ENCODE peak calls at places on chromosomes 1 and 21, in four cellular contexts. One of them, this sample, is unnamed.

GRCh38 chr1:223872308-223872878 is 26.6 kb upstream of the TP53BP2 start:
- DNase-seq in CD8-positive, alpha-beta memory T cell: no peak
- DNase-seq in endothelial cell of umbilical vein: no peak
- DNase-seq in thoracic aorta: no peak
- DNase-seq in this sample: no peak

GRCh38 chr1:220824031-220824989 is 37.6 kb downstream of the MTARC1 start:
- DNase-seq in CD8-positive, alpha-beta memory T cell: no peak
- DNase-seq in endothelial cell of umbilical vein: no peak
- DNase-seq in thoracic aorta: no peak
- DNase-seq in this sample: no peak

GRCh38 chr1:110627763-110628162 is 21.6 kb upstream of the KCNA2 start:
- DNase-seq in CD8-positive, alpha-beta memory T cell: no peak
- DNase-seq in endothelial cell of umbilical vein: no peak
- DNase-seq in thoracic aorta: no peak
- DNase-seq in this sample: no peak

GRCh38 chr1:3577300-3577699 is 34.0 kb downstream of the MEGF6 start:
- DNase-seq in CD8-positive, alpha-beta memory T cell: no peak
- DNase-seq in endothelial cell of umbilical vein: no peak
- DNase-seq in thoracic aorta: no peak
- DNase-seq in this sample: no peak

GRCh38 chr1:92480200-92480812 is 6.4 kb downstream of the GFI1 start:
- DNase-seq in CD8-positive, alpha-beta memory T cell: no peak
- DNase-seq in endothelial cell of umbilical vein: no peak
- DNase-seq in thoracic aorta: no peak
- DNase-seq in this sample: no peak

GRCh38 chr1:17605582-17606344 is 66.3 kb downstream of the ARHGEF10L start:
- DNase-seq in CD8-positive, alpha-beta memory T cell: no peak
- DNase-seq in endothelial cell of umbilical vein: no peak
- DNase-seq in thoracic aorta: peak; percentile 49
- DNase-seq in this sample: no peak

GRCh38 chr1:224589006-224589405 is 27.1 kb upstream of the CNIH3 start:
- DNase-seq in CD8-positive, alpha-beta memory T cell: no peak
- DNase-seq in endothelial cell of umbilical vein: no peak
- DNase-seq in thoracic aorta: no peak
- DNase-seq in this sample: no peak

GRCh38 chr1:63674238-63674864 is 81.1 kb downstream of the PGM1 start:
- DNase-seq in CD8-positive, alpha-beta memory T cell: no peak
- DNase-seq in endothelial cell of umbilical vein: peak; percentile 74
- DNase-seq in thoracic aorta: peak; percentile 50
- DNase-seq in this sample: no peak

GRCh38 chr1:234781241-234782056 is 171.5 kb upstream of the IRF2BP2 start:
- DNase-seq in CD8-positive, alpha-beta memory T cell: no peak
- DNase-seq in endothelial cell of umbilical vein: peak; percentile 18
- DNase-seq in thoracic aorta: no peak
- DNase-seq in this sample: no peak

GRCh38 chr1:14949270-14949835 is 204.2 kb upstream of the TMEM51 start:
- DNase-seq in CD8-positive, alpha-beta memory T cell: no peak
- DNase-seq in endothelial cell of umbilical vein: no peak
- DNase-seq in thoracic aorta: no peak
- DNase-seq in this sample: no peak

GRCh38 chr21:38869946-38870345 is 64.2 kb downstream of the ETS2 start:
- DNase-seq in CD8-positive, alpha-beta memory T cell: no peak
- DNase-seq in endothelial cell of umbilical vein: no peak
- DNase-seq in thoracic aorta: no peak
- DNase-seq in this sample: no peak

GRCh38 chr1:111738133-111738435 is 1.1 kb downstream of the INKA2 start:
- DNase-seq in CD8-positive, alpha-beta memory T cell: peak; percentile 54
- DNase-seq in endothelial cell of umbilical vein: no peak
- DNase-seq in thoracic aorta: no peak
- DNase-seq in this sample: no peak

GRCh38 chr1:197778326-197778922 is 3.1 kb upstream of the DENND1B start:
- DNase-seq in CD8-positive, alpha-beta memory T cell: no peak
- DNase-seq in endothelial cell of umbilical vein: no peak
- DNase-seq in thoracic aorta: no peak
- DNase-seq in this sample: no peak

GRCh38 chr1:197773856-197774255 is 1.4 kb downstream of the DENND1B start:
- DNase-seq in CD8-positive, alpha-beta memory T cell: no peak
- DNase-seq in endothelial cell of umbilical vein: peak; percentile 60
- DNase-seq in thoracic aorta: no peak
- DNase-seq in this sample: no peak

GRCh38 chr1:197775282-197776262 is at the start of gene DENND1B:
- DNase-seq in CD8-positive, alpha-beta memory T cell: peak; percentile 91
- DNase-seq in endothelial cell of umbilical vein: peak; percentile 52
- DNase-seq in thoracic aorta: no peak
- DNase-seq in this sample: no peak

GRCh38 chr1:197774691-197775281 is 494 bp downstream of the DENND1B start:
- DNase-seq in CD8-positive, alpha-beta memory T cell: peak; percentile 71
- DNase-seq in endothelial cell of umbilical vein: peak; percentile 57
- DNase-seq in thoracic aorta: no peak
- DNase-seq in this sample: no peak

DNA sequence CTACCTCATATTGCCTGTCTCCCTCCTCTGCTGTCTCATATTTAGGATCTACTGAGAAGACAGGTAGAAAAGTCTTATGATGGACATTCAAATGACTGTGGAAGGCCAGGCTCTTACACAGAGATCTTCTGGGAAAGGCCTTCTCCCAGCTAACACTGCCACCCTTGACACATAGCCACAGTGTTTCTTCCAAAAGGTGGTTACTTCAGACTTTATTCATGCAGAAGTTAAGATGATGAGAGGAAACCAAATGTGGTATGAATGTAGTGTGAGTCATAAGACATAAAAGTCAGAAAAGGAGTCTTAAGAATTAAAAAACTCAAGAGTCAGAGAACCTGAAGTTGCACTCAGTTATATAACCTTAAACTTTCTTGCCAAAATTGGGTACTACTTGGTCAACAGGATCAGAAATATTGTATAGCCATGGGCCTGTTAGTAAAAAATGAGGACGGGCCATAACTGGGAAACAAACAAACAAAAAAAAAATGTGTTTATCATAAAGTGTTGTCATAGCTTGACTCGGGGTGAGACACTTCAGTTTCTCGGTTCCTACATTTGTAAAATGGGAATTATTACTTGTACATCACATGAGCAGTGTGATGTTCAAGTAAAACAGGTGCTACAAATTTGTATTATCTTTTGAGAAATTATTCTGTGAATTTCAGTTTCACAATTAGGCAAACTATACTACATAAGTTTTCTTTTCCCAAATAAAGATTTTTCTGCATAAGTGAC is 1.2 kb upstream of the DENND1B start:
- DNase-seq in CD8-positive, alpha-beta memory T cell: no peak
- DNase-seq in endothelial cell of umbilical vein: peak; percentile 40
- DNase-seq in thoracic aorta: no peak
- DNase-seq in this sample: no peak
- H3K27ac ChIP-seq in CD8-positive, alpha-beta memory T cell: peak overlapping the region; percentile 77
- H3K27ac ChIP-seq in endothelial cell of umbilical vein: no peak overlapping the region
- H3K27ac ChIP-seq in thoracic aorta: peak overlapping the region; percentile 88
- H3K27ac ChIP-seq in this sample: peak overlapping the region; percentile 76

DNA sequence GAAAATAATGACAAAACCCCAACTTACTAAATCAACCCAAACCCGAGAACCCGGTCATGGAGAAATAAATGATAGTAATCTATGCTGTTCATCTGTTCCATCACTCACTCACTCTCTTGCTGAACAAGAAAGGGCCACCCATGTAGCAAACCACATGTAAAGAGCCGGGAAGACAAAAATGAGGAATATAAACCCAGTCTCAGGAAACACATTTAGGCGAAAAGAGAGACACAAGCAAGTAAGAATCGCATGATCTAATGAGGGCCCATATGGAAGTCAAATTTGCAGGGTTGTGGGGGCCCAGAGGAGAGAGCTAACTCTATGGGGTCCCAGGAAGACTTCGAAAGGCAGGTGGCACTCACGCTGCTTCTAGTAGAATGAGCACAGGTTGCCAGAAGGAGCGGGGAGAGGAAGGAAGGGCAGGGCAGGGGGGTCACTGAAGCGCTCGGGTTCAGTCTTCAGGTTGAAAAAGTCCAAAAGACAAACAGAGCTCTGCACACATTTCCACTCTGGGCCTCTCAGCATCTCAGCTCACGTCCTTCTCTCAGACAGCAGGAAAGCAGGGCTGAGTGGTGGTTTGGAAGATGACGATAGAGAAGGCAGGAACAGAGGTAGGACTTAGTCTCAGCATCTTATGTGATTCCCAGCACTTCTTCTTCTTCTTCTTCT is 142.9 kb upstream of the KRTAP19-8 start:
- DNase-seq in CD8-positive, alpha-beta memory T cell: no peak
- DNase-seq in endothelial cell of umbilical vein: no peak
- DNase-seq in thoracic aorta: no peak
- DNase-seq in this sample: no peak
- H3K27ac ChIP-seq in CD8-positive, alpha-beta memory T cell: no peak overlapping the region
- H3K27ac ChIP-seq in endothelial cell of umbilical vein: no peak overlapping the region
- H3K27ac ChIP-seq in thoracic aorta: no peak overlapping the region
- H3K27ac ChIP-seq in this sample: no peak overlapping the region

GRCh38 chr1:94316836-94317789 is 79.7 kb upstream of the ARHGAP29 start:
- DNase-seq in CD8-positive, alpha-beta memory T cell: no peak
- DNase-seq in endothelial cell of umbilical vein: peak; percentile 56
- DNase-seq in thoracic aorta: no peak
- DNase-seq in this sample: no peak

GRCh38 chr1:94314222-94314858 is 77.0 kb upstream of the ARHGAP29 start:
- DNase-seq in CD8-positive, alpha-beta memory T cell: no peak
- DNase-seq in endothelial cell of umbilical vein: no peak
- DNase-seq in thoracic aorta: no peak
- DNase-seq in this sample: no peak

GRCh38 chr1:94316183-94316582 is 78.8 kb upstream of the ARHGAP29 start:
- DNase-seq in CD8-positive, alpha-beta memory T cell: no peak
- DNase-seq in endothelial cell of umbilical vein: no peak
- DNase-seq in thoracic aorta: no peak
- DNase-seq in this sample: no peak

GRCh38 chr1:94317790-94318188 is 80.4 kb upstream of the ARHGAP29 start:
- DNase-seq in CD8-positive, alpha-beta memory T cell: no peak
- DNase-seq in endothelial cell of umbilical vein: no peak
- DNase-seq in thoracic aorta: no peak
- DNase-seq in this sample: no peak

GRCh38 chr1:94315552-94316116 is 78.2 kb upstream of the ARHGAP29 start:
- DNase-seq in CD8-positive, alpha-beta memory T cell: no peak
- DNase-seq in endothelial cell of umbilical vein: no peak
- DNase-seq in thoracic aorta: no peak
- DNase-seq in this sample: no peak
- H3K27ac ChIP-seq in CD8-positive, alpha-beta memory T cell: no peak overlapping the region
- H3K27ac ChIP-seq in endothelial cell of umbilical vein: no peak overlapping the region
- H3K27ac ChIP-seq in thoracic aorta: no peak overlapping the region
- H3K27ac ChIP-seq in this sample: no peak overlapping the region

GRCh38 chr1:109156916-109157385 is 43.0 kb downstream of the ELAPOR1 start:
- DNase-seq in CD8-positive, alpha-beta memory T cell: no peak
- DNase-seq in endothelial cell of umbilical vein: no peak
- DNase-seq in thoracic aorta: no peak
- DNase-seq in this sample: no peak

GRCh38 chr1:109158433-109158832 is 44.5 kb downstream of the ELAPOR1 start:
- DNase-seq in CD8-positive, alpha-beta memory T cell: no peak
- DNase-seq in endothelial cell of umbilical vein: no peak
- DNase-seq in thoracic aorta: no peak
- DNase-seq in this sample: no peak

GRCh38 chr1:109161836-109162606 is 48.1 kb downstream of the ELAPOR1 start:
- DNase-seq in CD8-positive, alpha-beta memory T cell: no peak
- DNase-seq in endothelial cell of umbilical vein: no peak
- DNase-seq in thoracic aorta: no peak
- DNase-seq in this sample: no peak

GRCh38 chr1:109162626-109163025 is 48.7 kb downstream of the ELAPOR1 start:
- DNase-seq in CD8-positive, alpha-beta memory T cell: no peak
- DNase-seq in endothelial cell of umbilical vein: no peak
- DNase-seq in thoracic aorta: no peak
- DNase-seq in this sample: no peak

DNA sequence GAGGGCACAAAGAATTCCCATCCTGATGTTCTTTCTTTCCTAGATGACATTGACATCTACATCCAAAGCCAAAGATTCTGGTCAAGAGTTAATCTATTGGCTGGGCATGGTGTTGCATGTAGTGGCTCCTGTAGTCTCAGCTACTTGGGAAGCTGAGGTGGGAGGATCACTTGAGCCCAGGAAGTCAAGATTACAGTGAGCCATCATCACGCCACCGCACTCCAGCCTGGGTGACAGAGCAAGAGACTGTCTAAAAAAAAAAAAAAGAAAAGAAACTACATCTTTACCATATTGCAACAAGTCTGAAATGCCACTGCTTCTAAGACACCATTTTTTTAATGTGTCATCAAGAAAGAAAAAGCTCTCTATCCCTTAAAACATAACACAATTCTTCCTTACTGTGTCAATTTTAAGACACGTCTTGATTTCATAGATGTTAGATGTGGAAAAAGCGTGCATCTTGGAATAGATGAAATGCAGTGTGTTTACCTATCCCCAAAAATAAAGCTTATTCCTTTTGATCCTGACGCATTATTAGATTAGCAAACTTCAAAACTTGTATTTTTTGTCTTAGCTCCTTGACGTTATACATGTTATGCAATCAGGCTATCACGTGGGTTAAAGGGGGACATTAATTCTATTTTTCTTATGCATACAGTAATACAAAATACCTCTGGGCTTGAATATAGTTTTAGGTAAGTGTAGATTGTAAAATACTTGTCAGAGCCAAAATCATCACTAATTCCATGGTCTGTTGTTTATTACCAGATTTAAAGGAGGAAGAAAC is 46.3 kb downstream of the ELAPOR1 start:
- DNase-seq in CD8-positive, alpha-beta memory T cell: no peak
- DNase-seq in endothelial cell of umbilical vein: no peak
- DNase-seq in thoracic aorta: no peak
- DNase-seq in this sample: no peak
- H3K27ac ChIP-seq in CD8-positive, alpha-beta memory T cell: no peak overlapping the region
- H3K27ac ChIP-seq in endothelial cell of umbilical vein: no peak overlapping the region
- H3K27ac ChIP-seq in thoracic aorta: no peak overlapping the region
- H3K27ac ChIP-seq in this sample: no peak overlapping the region

DNA sequence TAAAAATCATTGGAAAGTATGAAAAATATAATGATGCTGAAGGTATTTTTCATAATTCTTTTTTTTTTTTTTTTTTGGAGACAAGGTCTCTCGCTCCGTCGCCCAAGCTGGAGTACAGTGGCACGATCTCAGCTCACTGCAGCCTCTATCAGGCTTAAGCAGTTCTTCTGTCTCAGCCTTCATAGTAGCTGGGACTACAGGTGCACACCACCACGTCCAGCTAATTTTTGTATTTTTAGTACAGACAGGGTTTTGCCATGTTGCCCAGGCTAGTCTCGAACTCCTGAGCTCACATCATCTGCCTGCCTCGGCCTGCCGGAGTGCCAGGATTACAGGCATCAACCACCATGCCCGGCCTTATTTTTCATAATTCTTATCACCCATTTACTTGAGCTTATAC is 13.3 kb downstream of the SMAP2 start:
- DNase-seq in CD8-positive, alpha-beta memory T cell: no peak
- DNase-seq in endothelial cell of umbilical vein: no peak
- DNase-seq in thoracic aorta: no peak
- DNase-seq in this sample: no peak
- H3K27ac ChIP-seq in CD8-positive, alpha-beta memory T cell: peak overlapping the region; percentile 95
- H3K27ac ChIP-seq in endothelial cell of umbilical vein: no peak overlapping the region
- H3K27ac ChIP-seq in thoracic aorta: no peak overlapping the region
- H3K27ac ChIP-seq in this sample: peak overlapping the region; percentile 85

DNA sequence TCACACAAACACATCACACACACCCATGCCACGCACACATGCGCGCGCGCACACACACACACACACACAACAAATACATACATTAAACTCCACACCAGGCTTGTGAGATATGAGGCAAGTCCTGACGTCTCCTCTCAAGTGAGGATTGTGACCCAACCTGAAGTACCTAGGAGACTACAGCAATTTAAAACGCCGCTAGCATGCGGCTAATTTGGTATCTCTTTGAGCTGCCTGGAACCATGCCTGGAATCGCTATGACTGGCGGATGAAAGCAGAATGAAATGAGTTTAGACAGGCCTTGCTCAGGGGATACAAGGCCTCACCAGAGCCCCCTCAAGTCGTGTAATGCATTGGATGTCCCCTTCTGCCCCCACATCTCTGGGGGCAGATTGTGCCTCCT is 1.6 kb upstream of the RAB7B start:
- DNase-seq in CD8-positive, alpha-beta memory T cell: no peak
- DNase-seq in endothelial cell of umbilical vein: no peak
- DNase-seq in thoracic aorta: no peak
- DNase-seq in this sample: no peak
- H3K27ac ChIP-seq in CD8-positive, alpha-beta memory T cell: no peak overlapping the region
- H3K27ac ChIP-seq in endothelial cell of umbilical vein: no peak overlapping the region
- H3K27ac ChIP-seq in thoracic aorta: no peak overlapping the region
- H3K27ac ChIP-seq in this sample: no peak overlapping the region

This sample was measured in caudate nucleus.